ENCODE peak calls at places on chromosomes 11 and 22, in nine cellular contexts. K, P, Q, I, F, A, D, N and R are unnamed samples. For H3K4me1, the result is how much of the 10 kb centered on the place peaks cover.

GRCh38 chr11:102928247-102928646 is 27.3 kb downstream of the MMP13 start:
- DNase-seq in K (no peak), P (no peak), Q (no peak), I (no peak), F (no peak), A (no peak), D (no peak), N (no peak), R (no peak)

GRCh38 chr22:38038426-38038825 is 18.8 kb upstream of the PICK1 start:
- DNase-seq in K (no peak), P (no peak), Q (no peak), I (no peak), F (no peak), A (no peak), D (no peak), N (no peak), R (no peak)

GRCh38 chr22:40396882-40397281 is 26.5 kb downstream of the SGSM3 start:
- DNase-seq in K (peak), P (peak), Q (no peak), I (peak), F (peak), A (peak), D (peak), N (peak), R (no peak)

GRCh38 chr22:44325718-44326548 is 13.2 kb upstream of the SHISAL1 start:
- DNase-seq in K (peak), P (peak), Q (no peak), I (peak), F (no peak), A (no peak), D (no peak), N (peak), R (no peak)

GRCh38 chr11:47503227-47503626 is 49.7 kb downstream of the CELF1 start:
- DNase-seq in K (no peak), P (no peak), Q (no peak), I (no peak), F (no peak), A (no peak), D (no peak), N (no peak), R (no peak)

GRCh38 chr11:2687782-2688191 is 12.0 kb downstream of the KCNQ1OT1 start:
- DNase-seq in K (no peak), P (no peak), Q (no peak), I (no peak), F (no peak), A (no peak), D (peak), N (no peak), R (no peak)

GRCh38 chr11:27244900-27245299 is 118.1 kb downstream of the CCDC34 start:
- DNase-seq in K (no peak), P (no peak), Q (no peak), I (no peak), F (no peak), A (no peak), D (no peak), N (peak), R (no peak)

GRCh38 chr11:61749607-61750217 is 2.7 kb upstream of the MYRF start:
- DNase-seq in K (peak), P (no peak), Q (no peak), I (no peak), F (no peak), A (no peak), D (peak), N (no peak), R (no peak)

GRCh38 chr11:84522331-84522730 is 1104.8 kb downstream of the DLG2 start:
- DNase-seq in K (peak), P (no peak), Q (no peak), I (no peak), F (no peak), A (no peak), D (no peak), N (no peak), R (no peak)

GRCh38 chr22:26702906-26703830 is 45.8 kb downstream of the MIAT start:
- DNase-seq in K (peak), P (peak), Q (no peak), I (peak), F (no peak), A (no peak), D (no peak), N (peak), R (no peak)

GRCh38 chr22:46432164-46433068 is 96.9 kb downstream of the TRMU start:
- DNase-seq in K (no peak), P (no peak), Q (peak), I (no peak), F (no peak), A (no peak), D (no peak), N (no peak), R (no peak)

GRCh38 chr11:121907379-121907778 is 208.6 kb downstream of the BLID start:
- DNase-seq in K (no peak), P (no peak), Q (no peak), I (no peak), F (no peak), A (no peak), D (no peak), N (no peak), R (no peak)

GRCh38 chr22:41245917-41246499 is 5.3 kb upstream of the CHADL start:
- DNase-seq in K (no peak), P (no peak), Q (no peak), I (no peak), F (no peak), A (no peak), D (peak), N (no peak), R (no peak)

GRCh38 chr22:19909350-19910179 is 32.0 kb upstream of the COMT start:
- DNase-seq in K (peak), P (peak), Q (peak), I (peak), F (peak), A (peak), D (peak), N (peak), R (peak)

GRCh38 chr11:97454988-97455387 is 1065.2 kb downstream of the JRKL start:
- DNase-seq in K (peak), P (no peak), Q (peak), I (peak), F (no peak), A (peak), D (peak), N (peak), R (no peak)

GRCh38 chr11:46808804-46809431 is 37.2 kb downstream of the CKAP5 start:
- DNase-seq in K (no peak), P (peak), Q (peak), I (peak), F (no peak), A (peak), D (peak), N (peak), R (no peak)

GRCh38 chr11:22920939-22921565 is 60.8 kb upstream of the CCDC179 start:
- DNase-seq in K (peak), P (peak), Q (peak), I (peak), F (peak), A (peak), D (peak), N (peak), R (no peak)

GRCh38 chr22:39180566-39180965 is 28.1 kb upstream of the CBX7 start:
- DNase-seq in K (no peak), P (no peak), Q (no peak), I (no peak), F (no peak), A (no peak), D (no peak), N (no peak), R (no peak)

GRCh38 chr11:86469491-86470388 is 95.1 kb downstream of the CCDC81 start:
- DNase-seq in K (no peak), P (no peak), Q (no peak), I (no peak), F (peak), A (no peak), D (no peak), N (peak), R (no peak)

GRCh38 chr22:37416806-37417205 is 10.5 kb downstream of the ELFN2 start:
- DNase-seq in K (no peak), P (no peak), Q (no peak), I (no peak), F (peak), A (no peak), D (no peak), N (no peak), R (no peak)

GRCh38 chr11:47408598-47409439 is 429 bp downstream of the SLC39A13 start:
- DNase-seq in K (peak), P (peak), Q (no peak), I (peak), F (peak), A (peak), D (peak), N (peak), R (peak)

GRCh38 chr22:37409557-37409956 is 17.7 kb downstream of the ELFN2 start:
- DNase-seq in K (no peak), P (no peak), Q (no peak), I (no peak), F (no peak), A (no peak), D (no peak), N (no peak), R (no peak)

GRCh38 chr22:39135092-39135896 is 17.2 kb downstream of the CBX7 start:
- DNase-seq in K (no peak), P (peak), Q (no peak), I (peak), F (peak), A (peak), D (peak), N (peak), R (no peak)

GRCh38 chr11:17171342-17171741 is 36.4 kb downstream of the PIK3C2A start:
- DNase-seq in K (peak), P (no peak), Q (no peak), I (peak), F (no peak), A (no peak), D (peak), N (no peak), R (no peak)

GRCh38 chr11:43681543-43681942 is 1.0 kb downstream of the HSD17B12 start:
- DNase-seq in K (peak), P (no peak), Q (no peak), I (peak), F (no peak), A (peak), D (peak), N (peak), R (no peak)

GRCh38 chr11:109197656-109198055 is 224.3 kb upstream of the C11orf87 start:
- DNase-seq in K (peak), P (peak), Q (no peak), I (no peak), F (no peak), A (no peak), D (no peak), N (no peak), R (no peak)

GRCh38 chr11:96875772-96876171 is 486.0 kb downstream of the JRKL start:
- DNase-seq in K (no peak), P (no peak), Q (no peak), I (no peak), F (no peak), A (no peak), D (no peak), N (peak), R (no peak)

GRCh38 chr11:62133328-62134065 is 9.7 kb downstream of the INCENP start:
- DNase-seq in K (no peak), P (no peak), Q (no peak), I (no peak), F (no peak), A (no peak), D (no peak), N (no peak), R (no peak)

GRCh38 chr11:63833048-63833447 is 5.9 kb upstream of the MARK2 start:
- DNase-seq in K (no peak), P (no peak), Q (no peak), I (no peak), F (no peak), A (no peak), D (no peak), N (no peak), R (no peak)

GRCh38 chr22:48872271-48873260 is 955.1 kb downstream of the BRD1 start:
- DNase-seq in K (no peak), P (no peak), Q (no peak), I (no peak), F (no peak), A (no peak), D (no peak), N (no peak), R (no peak)

GRCh38 chr11:9688716-9689511 is 25.0 kb downstream of the SWAP70 start:
- DNase-seq in K (peak), P (peak), Q (no peak), I (peak), F (peak), A (peak), D (no peak), N (peak), R (no peak)

GRCh38 chr11:48169259-48169658 is 47.4 kb upstream of the OR4B1 start:
- DNase-seq in K (no peak), P (no peak), Q (no peak), I (no peak), F (no peak), A (no peak), D (no peak), N (no peak), R (no peak)

GRCh38 chr11:112844530-112844929 is 116.7 kb upstream of the NCAM1 start:
- DNase-seq in K (no peak), P (no peak), Q (no peak), I (no peak), F (no peak), A (no peak), D (peak), N (no peak), R (no peak)

GRCh38 chr11:120378474-120378873 is 42.3 kb downstream of the ARHGEF12 start:
- DNase-seq in K (no peak), P (peak), Q (no peak), I (no peak), F (no peak), A (no peak), D (no peak), N (no peak), R (no peak)
- H3K4me1 ChIP-seq in K (under half), P (under half), Q (under half), I (under half), F (under half), A (under half), D (under half), N (under half), R (under half)

GRCh38 chr11:30585067-30585891 is 874 bp downstream of the MPPED2 start:
- DNase-seq in K (no peak), P (no peak), Q (peak), I (no peak), F (no peak), A (peak), D (peak), N (no peak), R (no peak)
- TF ChIP-seq EZH2 in K (no peak), P (peak), Q (no peak), I (no peak), F (no peak), A (peak), D (peak), N (no peak), R (no peak)

DNA sequence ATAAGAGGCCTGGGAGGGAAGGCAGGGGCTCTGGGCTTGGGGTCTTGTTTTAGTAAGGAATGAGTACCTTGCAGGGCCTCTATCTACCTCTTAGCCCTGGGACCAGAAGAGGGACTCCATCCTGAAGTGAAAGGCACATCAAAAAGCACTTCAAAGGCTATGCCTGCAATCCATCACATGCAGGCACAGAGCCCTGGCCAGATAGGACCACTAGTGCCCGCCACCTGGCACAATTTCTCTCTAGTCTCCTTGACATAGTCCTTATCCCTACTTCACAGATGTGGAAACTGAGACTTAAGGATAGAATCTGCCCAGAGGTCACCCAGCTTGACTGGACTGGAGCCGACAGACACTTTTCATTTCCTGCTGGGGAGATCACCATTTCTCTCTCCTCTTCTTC is 35.5 kb downstream of the DKK3 start:
- DNase-seq in K (no peak), P (no peak), Q (no peak), I (no peak), F (no peak), A (no peak), D (no peak), N (no peak), R (no peak)
- H3K4me1 ChIP-seq in K (half or more), P (under half), Q (under half), I (half or more), F (under half), A (under half), D (under half), N (under half), R (under half)

GRCh38 chr11:279966-280761 is 2.0 kb downstream of the NLRP6 start:
- DNase-seq in K (peak), P (peak), Q (no peak), I (no peak), F (no peak), A (no peak), D (peak), N (no peak), R (no peak)
- TF ChIP-seq EZH2 in K (no peak), P (no peak), Q (no peak), I (peak), F (no peak), A (no peak), D (no peak), N (no peak), R (peak)

DNA sequence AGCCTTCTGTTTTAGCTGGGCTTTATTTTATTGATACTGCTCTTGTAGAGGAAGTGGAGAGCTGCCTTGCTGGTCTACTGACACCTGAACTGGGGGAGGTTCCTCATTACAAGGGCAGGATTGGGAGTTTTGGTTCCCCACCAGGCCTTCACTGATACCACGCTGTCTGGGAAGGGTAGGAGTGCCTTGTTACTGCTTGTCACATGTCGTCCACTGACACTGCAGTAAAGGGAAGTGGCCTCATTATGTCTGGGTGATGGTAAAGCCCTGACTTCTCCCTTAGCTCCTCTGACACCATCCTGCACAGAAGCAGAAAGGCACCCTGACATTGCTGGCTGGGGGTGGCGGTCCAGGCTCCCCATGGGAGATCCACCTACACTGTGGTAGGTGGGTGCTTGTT is 38.7 kb upstream of the ELF5 start:
- DNase-seq in K (no peak), P (no peak), Q (no peak), I (no peak), F (no peak), A (no peak), D (no peak), N (no peak), R (no peak)
- H3K4me1 ChIP-seq in K (under half), P (under half), Q (under half), I (under half), F (under half), A (under half), D (under half), N (under half), R (under half)

GRCh38 chr11:10858505-10859360 is 880 bp upstream of the ZBED5 start:
- DNase-seq in K (no peak), P (no peak), Q (peak), I (peak), F (peak), A (peak), D (peak), N (peak), R (no peak)

GRCh38 chr11:10861047-10861446 is 3.2 kb upstream of the ZBED5 start:
- DNase-seq in K (no peak), P (no peak), Q (no peak), I (no peak), F (no peak), A (no peak), D (no peak), N (no peak), R (no peak)

GRCh38 chr11:10856689-10857603 is 907 bp downstream of the ZBED5 start:
- DNase-seq in K (peak), P (peak), Q (peak), I (peak), F (peak), A (peak), D (peak), N (peak), R (no peak)

GRCh38 chr11:10855295-10855694 is 2.6 kb downstream of the ZBED5 start:
- DNase-seq in K (no peak), P (no peak), Q (no peak), I (no peak), F (no peak), A (no peak), D (no peak), N (no peak), R (no peak)

DNA sequence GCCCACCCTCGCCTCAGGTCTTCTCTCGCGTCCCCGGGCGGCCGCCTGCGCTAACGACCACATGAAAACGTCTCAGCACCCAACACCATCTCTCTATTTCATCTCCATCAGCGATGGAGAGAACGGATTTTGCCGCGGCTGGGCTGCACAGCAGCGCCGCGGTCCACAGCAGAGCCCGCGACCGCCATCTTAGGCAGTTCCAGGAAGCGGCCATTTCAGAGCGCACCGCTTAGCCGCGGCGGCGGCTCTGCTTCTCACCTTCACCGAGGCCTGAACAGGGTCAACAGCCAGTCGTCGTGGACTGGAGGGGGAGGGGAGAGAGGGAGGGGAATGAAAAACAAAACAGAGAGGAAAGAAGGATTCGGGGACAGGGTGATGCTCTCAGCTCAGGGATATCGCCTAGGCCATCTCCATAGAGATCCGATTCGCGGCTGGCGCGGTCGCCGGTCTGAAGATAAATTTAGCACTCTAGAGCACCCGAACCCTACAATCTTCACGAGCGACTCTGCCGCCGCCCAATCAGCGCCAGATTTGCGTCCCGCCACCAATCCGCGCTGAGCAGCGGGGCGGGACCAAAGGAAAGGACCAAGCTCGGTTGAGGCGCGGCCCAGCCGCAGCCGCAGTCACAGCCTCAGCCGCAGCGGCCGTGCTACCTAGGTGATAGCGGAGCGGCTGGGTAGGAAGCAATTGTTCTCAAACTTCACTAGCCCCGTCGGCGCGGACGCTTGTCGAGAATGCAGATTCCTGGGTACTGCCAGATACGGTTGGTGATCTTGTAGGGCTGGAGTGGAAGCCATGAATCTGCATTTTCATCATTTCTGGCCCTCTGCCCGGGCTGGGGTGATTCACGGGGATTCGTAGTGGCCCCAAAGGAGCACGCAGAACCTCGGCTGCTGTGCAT is at the start of gene ZBED5:
- DNase-seq in K (peak), P (peak), Q (peak), I (peak), F (peak), A (peak), D (peak), N (peak), R (peak)
- TF ChIP-seq EZH2 in K (no peak), P (no peak), Q (no peak), I (no peak), F (no peak), A (no peak), D (no peak), N (no peak), R (no peak)

DNA sequence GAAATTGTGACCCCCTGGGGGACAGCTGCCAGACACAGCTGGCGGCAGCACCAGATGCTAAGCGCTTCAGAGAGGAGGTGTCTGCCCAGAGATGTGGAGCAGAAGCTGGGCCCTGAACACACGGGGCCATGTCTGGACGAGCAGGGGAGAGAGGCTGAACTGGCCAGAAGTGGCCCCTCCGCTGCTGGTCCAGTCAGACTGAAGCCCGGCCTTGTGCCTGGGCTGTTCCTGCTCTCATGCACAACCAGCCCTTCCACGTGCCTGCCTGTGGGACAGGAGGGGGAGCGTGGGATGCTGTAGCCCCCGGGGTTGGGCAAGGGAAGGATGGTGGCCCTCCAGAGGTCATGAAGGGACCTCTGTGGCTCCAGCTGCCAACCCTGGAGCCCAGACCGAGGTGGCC is 1.8 kb downstream of the ADM2 start:
- DNase-seq in K (no peak), P (no peak), Q (no peak), I (no peak), F (no peak), A (no peak), D (no peak), N (no peak), R (no peak)
- H3K4me1 ChIP-seq in K (under half), P (under half), Q (under half), I (under half), F (under half), A (under half), D (under half), N (under half), R (under half)

GRCh38 chr11:68684385-68685356 is at the start of gene GAL:
- DNase-seq in K (no peak), P (no peak), Q (no peak), I (no peak), F (peak), A (peak), D (peak), N (peak), R (no peak)
- TF ChIP-seq EZH2 in K (peak), P (no peak), Q (no peak), I (peak), F (no peak), A (peak), D (no peak), N (peak), R (peak)